ENCODE peak calls at places on chromosomes 11 and 22, in six cellular contexts. One of them, this sample, is unnamed.

GRCh38 chr11:80146231-80146630 is 705.4 kb upstream of the TENM4 start:
- DNase-seq in heart left ventricle: no peak
- DNase-seq in stomach: no peak
- DNase-seq in A549: no peak
- DNase-seq in left lung: no peak
- DNase-seq in fibroblast of the aortic adventitia: no peak
- DNase-seq in this sample: no peak

GRCh38 chr11:59076876-59077571 is 9.1 kb upstream of the GLYATL1B start:
- DNase-seq in A549: no peak
- DNase-seq in fibroblast of the aortic adventitia: no peak
- DNase-seq in heart left ventricle: no peak
- DNase-seq in left lung: peak
- DNase-seq in stomach: no peak
- DNase-seq in this sample: no peak

GRCh38 chr22:37284807-37285355 is 2.6 kb downstream of the CYTH4 start:
- DNase-seq in fibroblast of the aortic adventitia: no peak
- DNase-seq in heart left ventricle: peak
- DNase-seq in stomach: peak
- DNase-seq in A549: no peak
- DNase-seq in left lung: peak
- DNase-seq in this sample: no peak

GRCh38 chr22:39268645-39269044 is 23.9 kb upstream of the PDGFB start:
- DNase-seq in fibroblast of the aortic adventitia: no peak
- DNase-seq in heart left ventricle: no peak
- DNase-seq in stomach: no peak
- DNase-seq in A549: no peak
- DNase-seq in left lung: no peak
- DNase-seq in this sample: no peak

GRCh38 chr22:42074153-42074750 is at the start of gene PHETA2:
- DNase-seq in heart left ventricle: peak
- DNase-seq in A549: no peak
- DNase-seq in stomach: peak
- DNase-seq in left lung: peak
- DNase-seq in fibroblast of the aortic adventitia: peak
- DNase-seq in this sample: no peak

GRCh38 chr11:123064268-123064657 is 2.3 kb upstream of the HSPA8 start:
- DNase-seq in left lung: no peak
- DNase-seq in heart left ventricle: no peak
- DNase-seq in fibroblast of the aortic adventitia: no peak
- DNase-seq in A549: no peak
- DNase-seq in stomach: no peak
- DNase-seq in this sample: no peak

GRCh38 chr11:86230196-86230813 is 14.2 kb upstream of the EED start:
- DNase-seq in left lung: no peak
- DNase-seq in heart left ventricle: no peak
- DNase-seq in fibroblast of the aortic adventitia: no peak
- DNase-seq in A549: no peak
- DNase-seq in stomach: no peak
- DNase-seq in this sample: no peak

GRCh38 chr11:8545698-8546366 is 48.2 kb downstream of the STK33 start:
- DNase-seq in A549: no peak
- DNase-seq in stomach: no peak
- DNase-seq in left lung: no peak
- DNase-seq in fibroblast of the aortic adventitia: no peak
- DNase-seq in heart left ventricle: no peak
- DNase-seq in this sample: no peak

GRCh38 chr11:83480811-83481210 is 194.6 kb upstream of the CCDC90B start:
- DNase-seq in fibroblast of the aortic adventitia: no peak
- DNase-seq in A549: no peak
- DNase-seq in left lung: no peak
- DNase-seq in heart left ventricle: no peak
- DNase-seq in stomach: no peak
- DNase-seq in this sample: no peak

GRCh38 chr11:128222245-128222959 is 365.0 kb downstream of the ETS1 start:
- DNase-seq in stomach: no peak
- DNase-seq in heart left ventricle: no peak
- DNase-seq in fibroblast of the aortic adventitia: no peak
- DNase-seq in left lung: no peak
- DNase-seq in A549: no peak
- DNase-seq in this sample: no peak

GRCh38 chr11:64263947-64264317 is 12.6 kb downstream of the PLCB3 start:
- DNase-seq in heart left ventricle: no peak
- DNase-seq in stomach: no peak
- DNase-seq in fibroblast of the aortic adventitia: no peak
- DNase-seq in A549: no peak
- DNase-seq in left lung: peak
- DNase-seq in this sample: no peak

GRCh38 chr11:9840460-9841004 is 176.7 kb downstream of the SWAP70 start:
- DNase-seq in fibroblast of the aortic adventitia: no peak
- DNase-seq in left lung: no peak
- DNase-seq in stomach: no peak
- DNase-seq in A549: no peak
- DNase-seq in heart left ventricle: no peak
- DNase-seq in this sample: no peak

GRCh38 chr11:82049199-82049598 is 684.5 kb downstream of the FAM181B start:
- DNase-seq in A549: no peak
- DNase-seq in heart left ventricle: no peak
- DNase-seq in fibroblast of the aortic adventitia: no peak
- DNase-seq in stomach: no peak
- DNase-seq in left lung: no peak
- DNase-seq in this sample: no peak

GRCh38 chr11:396948-397548 is 3.0 kb downstream of the PKP3 start:
- DNase-seq in A549: no peak
- DNase-seq in heart left ventricle: peak
- DNase-seq in left lung: no peak
- DNase-seq in stomach: no peak
- DNase-seq in fibroblast of the aortic adventitia: peak
- DNase-seq in this sample: no peak

GRCh38 chr11:13019313-13019712 is 10.2 kb downstream of the RASSF10 start:
- DNase-seq in A549: no peak
- DNase-seq in left lung: no peak
- DNase-seq in heart left ventricle: no peak
- DNase-seq in fibroblast of the aortic adventitia: no peak
- DNase-seq in stomach: no peak
- DNase-seq in this sample: no peak

GRCh38 chr11:65826972-65827773 is 6.6 kb upstream of the SNX32 start:
- DNase-seq in stomach: no peak
- DNase-seq in left lung: peak
- DNase-seq in fibroblast of the aortic adventitia: no peak
- DNase-seq in A549: no peak
- DNase-seq in heart left ventricle: no peak
- DNase-seq in this sample: no peak

GRCh38 chr22:43417555-43417954 is 5.7 kb downstream of the MPPED1 start:
- DNase-seq in left lung: no peak
- DNase-seq in stomach: no peak
- DNase-seq in heart left ventricle: no peak
- DNase-seq in fibroblast of the aortic adventitia: no peak
- DNase-seq in A549: no peak
- DNase-seq in this sample: no peak

GRCh38 chr22:42330953-42331525 is 60.6 kb upstream of the TCF20 start:
- DNase-seq in left lung: no peak
- DNase-seq in A549: no peak
- DNase-seq in heart left ventricle: no peak
- DNase-seq in stomach: no peak
- DNase-seq in fibroblast of the aortic adventitia: no peak
- DNase-seq in this sample: no peak

GRCh38 chr11:63592975-63593395 is 21.2 kb downstream of the PLAAT3 start:
- DNase-seq in A549: peak
- DNase-seq in fibroblast of the aortic adventitia: peak
- DNase-seq in heart left ventricle: no peak
- DNase-seq in stomach: no peak
- DNase-seq in left lung: no peak
- DNase-seq in this sample: no peak

GRCh38 chr11:32172771-32173170 is 81.9 kb downstream of the RCN1 start:
- DNase-seq in fibroblast of the aortic adventitia: peak
- DNase-seq in left lung: no peak
- DNase-seq in heart left ventricle: no peak
- DNase-seq in stomach: peak
- DNase-seq in A549: no peak
- DNase-seq in this sample: no peak

GRCh38 chr11:32173977-32174376 is 83.1 kb downstream of the RCN1 start:
- DNase-seq in fibroblast of the aortic adventitia: no peak
- DNase-seq in A549: no peak
- DNase-seq in heart left ventricle: no peak
- DNase-seq in left lung: no peak
- DNase-seq in stomach: no peak
- DNase-seq in this sample: no peak

GRCh38 chr11:32176223-32176811 is 85.4 kb downstream of the RCN1 start:
- DNase-seq in heart left ventricle: peak
- DNase-seq in stomach: peak
- DNase-seq in A549: peak
- DNase-seq in left lung: no peak
- DNase-seq in fibroblast of the aortic adventitia: peak
- DNase-seq in this sample: no peak

GRCh38 chr11:32168924-32169323 is 78.0 kb downstream of the RCN1 start:
- DNase-seq in heart left ventricle: no peak
- DNase-seq in fibroblast of the aortic adventitia: no peak
- DNase-seq in stomach: no peak
- DNase-seq in A549: no peak
- DNase-seq in left lung: no peak
- DNase-seq in this sample: no peak

DNA sequence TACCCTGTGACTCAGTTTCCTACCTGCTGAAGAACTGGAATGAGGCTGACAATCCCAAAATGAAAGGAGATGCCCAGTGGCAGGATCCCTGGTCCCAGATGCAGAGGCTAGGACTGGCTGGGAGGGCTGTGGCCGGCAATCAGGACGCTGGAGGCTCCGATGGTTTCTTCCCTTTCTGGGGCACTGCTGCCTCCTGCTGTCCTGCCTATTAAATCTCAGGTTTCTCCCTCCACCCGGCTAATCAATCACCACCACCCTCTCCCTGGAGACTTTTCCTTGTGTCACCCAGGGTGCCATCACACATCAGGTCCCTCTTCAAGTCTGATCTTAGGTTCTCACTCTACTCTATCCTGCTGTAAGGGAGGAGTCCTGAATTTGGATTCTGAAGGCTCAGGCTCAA is 82.6 kb downstream of the RCN1 start:
- DNase-seq in fibroblast of the aortic adventitia: peak
- DNase-seq in A549: peak
- DNase-seq in left lung: no peak
- DNase-seq in stomach: peak
- DNase-seq in heart left ventricle: peak
- DNase-seq in this sample: no peak
- H3K4me3 ChIP-seq in fibroblast of the aortic adventitia: peak
- H3K4me3 ChIP-seq in A549: no peak
- H3K4me3 ChIP-seq in left lung: no peak
- H3K4me3 ChIP-seq in stomach: peak
- H3K4me3 ChIP-seq in heart left ventricle: peak
- H3K4me3 ChIP-seq in this sample: peak

GRCh38 chr11:73028621-73029020 is 113.5 kb downstream of the FCHSD2 start:
- DNase-seq in fibroblast of the aortic adventitia: no peak
- DNase-seq in A549: no peak
- DNase-seq in heart left ventricle: no peak
- DNase-seq in left lung: no peak
- DNase-seq in stomach: no peak
- DNase-seq in this sample: no peak

GRCh38 chr11:73029408-73029807 is 112.7 kb downstream of the FCHSD2 start:
- DNase-seq in heart left ventricle: no peak
- DNase-seq in stomach: no peak
- DNase-seq in fibroblast of the aortic adventitia: no peak
- DNase-seq in left lung: no peak
- DNase-seq in A549: no peak
- DNase-seq in this sample: no peak

GRCh38 chr11:73034330-73034729 is 107.8 kb downstream of the FCHSD2 start:
- DNase-seq in left lung: no peak
- DNase-seq in fibroblast of the aortic adventitia: no peak
- DNase-seq in A549: no peak
- DNase-seq in heart left ventricle: no peak
- DNase-seq in stomach: no peak
- DNase-seq in this sample: no peak

GRCh38 chr11:73034777-73035176 is 107.3 kb downstream of the FCHSD2 start:
- DNase-seq in stomach: no peak
- DNase-seq in left lung: no peak
- DNase-seq in heart left ventricle: no peak
- DNase-seq in A549: no peak
- DNase-seq in fibroblast of the aortic adventitia: no peak
- DNase-seq in this sample: no peak

GRCh38 chr11:73030130-73030529 is 112.0 kb downstream of the FCHSD2 start:
- DNase-seq in fibroblast of the aortic adventitia: no peak
- DNase-seq in left lung: no peak
- DNase-seq in stomach: no peak
- DNase-seq in A549: no peak
- DNase-seq in heart left ventricle: no peak
- DNase-seq in this sample: no peak
- H3K4me3 ChIP-seq in fibroblast of the aortic adventitia: no peak
- H3K4me3 ChIP-seq in left lung: no peak
- H3K4me3 ChIP-seq in stomach: no peak
- H3K4me3 ChIP-seq in A549: no peak
- H3K4me3 ChIP-seq in heart left ventricle: no peak
- H3K4me3 ChIP-seq in this sample: no peak

GRCh38 chr11:77372736-77373135 is 71.2 kb upstream of the GDPD4 start:
- DNase-seq in heart left ventricle: no peak
- DNase-seq in stomach: no peak
- DNase-seq in fibroblast of the aortic adventitia: no peak
- DNase-seq in left lung: no peak
- DNase-seq in A549: no peak
- DNase-seq in this sample: no peak

GRCh38 chr11:77375114-77375513 is 73.6 kb upstream of the GDPD4 start:
- DNase-seq in stomach: no peak
- DNase-seq in fibroblast of the aortic adventitia: peak
- DNase-seq in left lung: no peak
- DNase-seq in A549: no peak
- DNase-seq in heart left ventricle: no peak
- DNase-seq in this sample: no peak

GRCh38 chr11:77371646-77372045 is 70.2 kb upstream of the GDPD4 start:
- DNase-seq in heart left ventricle: no peak
- DNase-seq in left lung: no peak
- DNase-seq in fibroblast of the aortic adventitia: no peak
- DNase-seq in stomach: no peak
- DNase-seq in A549: no peak
- DNase-seq in this sample: no peak

GRCh38 chr11:77374108-77374507 is 72.6 kb upstream of the GDPD4 start:
- DNase-seq in heart left ventricle: no peak
- DNase-seq in fibroblast of the aortic adventitia: no peak
- DNase-seq in stomach: no peak
- DNase-seq in A549: no peak
- DNase-seq in left lung: no peak
- DNase-seq in this sample: no peak

GRCh38 chr11:77374611-77375031 is 73.1 kb upstream of the GDPD4 start:
- DNase-seq in A549: no peak
- DNase-seq in stomach: no peak
- DNase-seq in fibroblast of the aortic adventitia: no peak
- DNase-seq in heart left ventricle: no peak
- DNase-seq in left lung: no peak
- DNase-seq in this sample: no peak
- H3K4me3 ChIP-seq in A549: no peak
- H3K4me3 ChIP-seq in stomach: no peak
- H3K4me3 ChIP-seq in fibroblast of the aortic adventitia: no peak
- H3K4me3 ChIP-seq in heart left ventricle: no peak
- H3K4me3 ChIP-seq in left lung: no peak
- H3K4me3 ChIP-seq in this sample: no peak

GRCh38 chr22:49086606-49087157 is 741.0 kb downstream of the BRD1 start:
- DNase-seq in A549: no peak
- DNase-seq in left lung: peak
- DNase-seq in heart left ventricle: no peak
- DNase-seq in stomach: no peak
- DNase-seq in fibroblast of the aortic adventitia: no peak
- DNase-seq in this sample: no peak
- H3K4me3 ChIP-seq in A549: no peak
- H3K4me3 ChIP-seq in left lung: no peak
- H3K4me3 ChIP-seq in heart left ventricle: no peak
- H3K4me3 ChIP-seq in stomach: no peak
- H3K4me3 ChIP-seq in fibroblast of the aortic adventitia: no peak
- H3K4me3 ChIP-seq in this sample: no peak

This sample was measured in vagina.